ENCODE peak calls at places on chromosomes 13 and 19, in four cellular contexts. U is IMR-90, D is K562, B is SK-N-SH. Z is an unnamed sample.

GRCh38 chr19:29845576-29846176 is 33.9 kb downstream of the CCNE1 start:
- DNase-seq in U (peak), D (peak), B (peak), Z (no peak)

GRCh38 chr13:47158583-47158982 is 261.7 kb upstream of the HTR2A start:
- DNase-seq in U (no peak), D (peak), B (peak), Z (no peak)

GRCh38 chr13:50594276-50594970 is 249.1 kb downstream of the DLEU7 start:
- DNase-seq in U (no peak), D (no peak), B (peak), Z (peak)

GRCh38 chr13:39474600-39474999 is 128.4 kb downstream of the LHFPL6 start:
- DNase-seq in U (no peak), D (no peak), B (no peak), Z (no peak)

GRCh38 chr13:98585398-98585754 is 8.5 kb upstream of the STK24 start:
- DNase-seq in U (no peak), D (no peak), B (no peak), Z (no peak)

GRCh38 chr19:2049741-2050348 is 1.2 kb downstream of the MKNK2 start:
- DNase-seq in U (peak), D (peak), B (peak), Z (peak)

GRCh38 chr19:44789943-44790467 is 12.3 kb downstream of the CBLC start:
- DNase-seq in U (no peak), D (no peak), B (no peak), Z (no peak)

GRCh38 chr19:16594681-16595091 is 22.5 kb upstream of the SLC35E1 start:
- DNase-seq in U (no peak), D (no peak), B (no peak), Z (no peak)

GRCh38 chr19:39936020-39936419 is 1.6 kb upstream of the FCGBP start:
- DNase-seq in U (no peak), D (no peak), B (no peak), Z (no peak)

GRCh38 chr19:13103961-13104847 is 1.5 kb upstream of the LYL1 start:
- DNase-seq in U (no peak), D (peak), B (peak), Z (no peak)

GRCh38 chr19:16376649-16377048 is 52.0 kb downstream of the KLF2 start:
- DNase-seq in U (no peak), D (peak), B (peak), Z (no peak)

GRCh38 chr13:38308736-38309135 is 40.9 kb upstream of the UFM1 start:
- DNase-seq in U (peak), D (no peak), B (no peak), Z (no peak)

GRCh38 chr13:113668491-113668971 is 1.5 kb downstream of the GRK1 start:
- DNase-seq in U (no peak), D (no peak), B (no peak), Z (no peak)

GRCh38 chr19:16197188-16197621 is 506 bp upstream of the AP1M1 start:
- DNase-seq in U (peak), D (no peak), B (no peak), Z (peak)

GRCh38 chr13:34803756-34804155 is 138.3 kb upstream of the NBEA start:
- DNase-seq in U (no peak), D (no peak), B (no peak), Z (no peak)

GRCh38 chr19:10800488-10800887 is 35.5 kb downstream of the TMED1 start:
- DNase-seq in U (peak), D (no peak), B (no peak), Z (no peak)

GRCh38 chr19:13681509-13681908 is 82.8 kb upstream of the MRI1 start:
- DNase-seq in U (no peak), D (no peak), B (no peak), Z (no peak)

GRCh38 chr13:67416047-67416925 is 186.2 kb upstream of the PCDH9 start:
- DNase-seq in U (peak), D (peak), B (peak), Z (peak)

GRCh38 chr19:29724102-29724641 is 9.1 kb upstream of the C19orf12 start:
- DNase-seq in U (peak), D (peak), B (no peak), Z (no peak)

GRCh38 chr13:27923794-27924528 is 4.2 kb downstream of the PDX1 start:
- DNase-seq in U (no peak), D (no peak), B (no peak), Z (no peak)

GRCh38 chr19:47111081-47111589 is 2.4 kb downstream of the ZC3H4 start:
- DNase-seq in U (no peak), D (peak), B (peak), Z (no peak)

GRCh38 chr19:42023943-42024260 is 29.9 kb upstream of the ATP1A3 start:
- DNase-seq in U (no peak), D (no peak), B (no peak), Z (no peak)

GRCh38 chr13:97344250-97345175 is 89.5 kb upstream of the RAP2A start:
- DNase-seq in U (peak), D (no peak), B (peak), Z (peak)

GRCh38 chr13:114112826-114113322 is 19.5 kb downstream of the RASA3 start:
- DNase-seq in U (no peak), D (no peak), B (no peak), Z (no peak)

GRCh38 chr13:99173606-99174005 is 27.0 kb upstream of the UBAC2 start:
- DNase-seq in U (no peak), D (no peak), B (no peak), Z (no peak)

GRCh38 chr19:55597493-55597892 is 1.8 kb downstream of the FIZ1 start:
- DNase-seq in U (no peak), D (peak), B (peak), Z (no peak)

GRCh38 chr13:109209526-109209925 is 576.9 kb downstream of the IRS2 start:
- DNase-seq in U (no peak), D (no peak), B (no peak), Z (no peak)

GRCh38 chr13:106533940-106534843 is 1.3 kb downstream of the EFNB2 start:
- DNase-seq in U (peak), D (no peak), B (peak), Z (no peak)

GRCh38 chr13:43730642-43731041 is 56.1 kb downstream of the ENOX1 start:
- DNase-seq in U (peak), D (no peak), B (no peak), Z (no peak)

GRCh38 chr13:78193853-78194252 is 275.2 kb upstream of the EDNRB start:
- DNase-seq in U (no peak), D (no peak), B (no peak), Z (no peak)

DNA sequence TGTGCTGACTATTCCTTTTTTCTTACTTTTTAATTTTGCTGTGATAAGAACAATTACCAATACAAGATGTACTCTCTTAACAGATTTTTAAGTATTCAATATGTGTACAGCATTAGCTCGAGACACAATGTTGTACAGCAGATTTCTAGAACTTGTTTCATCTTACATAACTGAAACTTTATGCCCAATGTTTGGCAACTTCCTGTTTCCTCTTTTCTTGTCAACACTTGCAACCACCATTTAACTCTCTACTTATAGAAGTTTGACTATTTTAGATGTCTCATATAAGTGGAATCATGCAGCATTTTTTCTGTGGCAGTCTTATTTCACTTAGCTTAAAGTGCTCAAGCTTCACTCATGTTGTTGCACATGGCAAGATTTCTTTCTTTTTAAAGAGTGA is 1426.8 kb downstream of the SLITRK5 start:
- DNase-seq in U (no peak), D (no peak), B (no peak), Z (no peak)
- TF ChIP-seq MXI1 in U (no peak), D (no peak), B (no peak), Z (no peak)

GRCh38 chr13:62697702-62698101 is 1282.1 kb upstream of the PCDH20 start:
- DNase-seq in U (no peak), D (no peak), B (no peak), Z (no peak)
- TF ChIP-seq MXI1 in U (no peak), D (no peak), B (no peak), Z (no peak)

DNA sequence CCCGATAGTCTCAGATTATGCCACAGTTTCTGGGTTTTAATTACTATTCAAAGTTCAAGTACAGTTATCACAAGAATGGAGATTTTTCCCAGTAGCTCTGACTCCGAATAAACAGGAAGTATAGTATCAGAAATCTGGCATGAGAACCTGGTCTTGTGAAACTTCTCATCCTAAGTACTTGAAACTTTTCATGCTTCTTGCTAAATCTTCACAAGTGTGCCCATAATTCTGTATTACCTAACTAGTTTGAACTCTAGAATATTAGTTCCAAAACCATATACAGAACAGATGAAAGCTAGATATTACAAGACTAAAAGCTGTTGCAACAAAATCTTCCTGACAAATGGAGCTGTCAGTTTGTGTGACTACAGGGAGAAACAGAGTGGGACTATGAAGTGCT is 70.5 kb upstream of the CSNK1A1L start:
- DNase-seq in U (peak), D (no peak), B (no peak), Z (no peak)
- TF ChIP-seq MXI1 in U (no peak), D (no peak), B (no peak), Z (no peak)

DNA sequence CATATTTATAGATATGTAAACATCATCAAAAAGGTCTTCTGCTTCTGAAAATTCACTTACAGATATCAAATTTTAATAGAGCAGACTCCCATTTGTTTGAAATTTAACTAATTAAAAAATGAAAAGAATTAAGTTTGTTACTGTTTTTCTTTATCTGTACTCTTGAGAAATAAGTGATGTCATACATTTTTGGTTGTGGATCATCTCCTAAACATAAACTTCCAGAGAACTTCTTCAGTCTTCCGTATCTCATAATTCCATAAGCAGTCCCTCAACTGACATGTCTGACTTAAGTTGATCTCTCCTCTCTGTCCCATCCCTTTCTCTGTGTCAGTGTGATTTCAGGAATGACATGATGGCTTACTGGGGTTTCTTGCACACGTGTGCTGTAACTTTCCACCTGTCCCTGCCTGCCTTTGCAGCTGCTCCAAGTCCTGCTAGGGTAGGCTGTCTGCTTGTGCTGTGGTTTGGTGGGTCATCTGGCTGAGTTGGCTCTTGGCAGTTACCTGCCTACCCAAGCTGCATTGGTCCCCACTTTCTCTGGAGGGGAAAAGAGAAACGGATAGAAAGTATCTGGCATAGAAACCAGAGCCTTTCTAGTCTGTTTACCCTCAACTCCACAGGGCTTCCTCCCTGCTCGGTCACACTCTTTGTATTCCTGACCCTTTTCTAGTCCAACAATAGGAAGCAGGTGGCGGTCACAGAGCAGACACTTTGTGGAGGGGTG is 127.1 kb downstream of the GGACT start:
- DNase-seq in U (peak), D (no peak), B (no peak), Z (no peak)
- TF ChIP-seq MXI1 in U (no peak), D (no peak), B (no peak), Z (no peak)

GRCh38 chr19:3190470-3190770 is 4.7 kb downstream of the NCLN start:
- DNase-seq in U (no peak), D (no peak), B (no peak), Z (no peak)

GRCh38 chr19:3190921-3191805 is 5.4 kb downstream of the NCLN start:
- DNase-seq in U (no peak), D (no peak), B (no peak), Z (no peak)

GRCh38 chr19:3192684-3193083 is 7.0 kb downstream of the NCLN start:
- DNase-seq in U (no peak), D (no peak), B (no peak), Z (no peak)

GRCh38 chr19:3193256-3194062 is 7.7 kb downstream of the NCLN start:
- DNase-seq in U (no peak), D (peak), B (no peak), Z (no peak)

GRCh38 chr19:3192228-3192635 is 6.5 kb downstream of the NCLN start:
- DNase-seq in U (no peak), D (no peak), B (no peak), Z (no peak)
- TF ChIP-seq MXI1 in U (no peak), D (no peak), B (no peak), Z (no peak)

DNA sequence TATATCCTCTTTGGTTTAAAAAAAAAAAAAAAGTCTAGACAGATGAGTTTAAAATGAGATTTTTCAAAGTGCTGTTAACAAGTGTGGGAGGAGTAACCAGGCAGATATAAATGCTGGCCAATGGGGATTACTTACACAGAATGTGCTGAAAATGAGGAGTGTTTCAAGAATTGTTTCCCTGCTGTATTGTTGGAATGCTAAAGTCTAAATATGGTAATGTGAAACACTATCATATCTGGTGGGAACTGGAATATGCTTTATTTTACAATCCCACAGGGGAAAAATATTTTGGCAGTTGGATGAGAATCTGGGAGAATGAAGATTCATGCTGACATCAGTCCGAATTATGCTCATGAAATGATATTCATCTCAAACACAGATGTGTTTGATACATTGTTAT is 250.7 kb downstream of the DCT start:
- DNase-seq in U (peak), D (no peak), B (no peak), Z (no peak)
- TF ChIP-seq MXI1 in U (no peak), D (no peak), B (no peak), Z (no peak)

Z was measured in HepG2.